ENCODE peak calls at places on chromosomes 6 and 20, in eight cellular contexts. One of them, this sample, is unnamed.

GRCh38 chr20:64162239-64162621 is 2.0 kb upstream of the MYT1 start:
- DNase-seq in NCI-H774: no peak
- DNase-seq in A172: no peak
- DNase-seq in naive thymus-derived CD4-positive, alpha-beta T cell: no peak
- DNase-seq in substantia nigra: no peak
- DNase-seq in NCI-H1105: no peak
- DNase-seq in cardiac muscle cell: no peak
- DNase-seq in aorta: no peak
- DNase-seq in this sample: no peak

GRCh38 chr20:19601133-19601810 is 156.8 kb upstream of the RIN2 start:
- DNase-seq in NCI-H774: no peak
- DNase-seq in A172: no peak
- DNase-seq in naive thymus-derived CD4-positive, alpha-beta T cell: no peak
- DNase-seq in substantia nigra: no peak
- DNase-seq in NCI-H1105: no peak
- DNase-seq in cardiac muscle cell: no peak
- DNase-seq in aorta: no peak
- DNase-seq in this sample: no peak

GRCh38 chr6:140537834-140538680 is 1163.6 kb upstream of the CITED2 start:
- DNase-seq in NCI-H774: peak; percentile 33
- DNase-seq in A172: peak; percentile 91
- DNase-seq in naive thymus-derived CD4-positive, alpha-beta T cell: no peak
- DNase-seq in substantia nigra: no peak
- DNase-seq in NCI-H1105: no peak
- DNase-seq in cardiac muscle cell: peak; percentile 96
- DNase-seq in aorta: no peak
- DNase-seq in this sample: no peak

GRCh38 chr6:159874475-159874874 is 16.3 kb upstream of the MAS1 start:
- DNase-seq in NCI-H774: no peak
- DNase-seq in A172: no peak
- DNase-seq in naive thymus-derived CD4-positive, alpha-beta T cell: no peak
- DNase-seq in substantia nigra: peak; percentile 64
- DNase-seq in NCI-H1105: no peak
- DNase-seq in cardiac muscle cell: peak; percentile 80
- DNase-seq in aorta: peak; percentile 87
- DNase-seq in this sample: no peak

GRCh38 chr6:119602215-119603178 is 252.9 kb upstream of the MAN1A1 start:
- DNase-seq in NCI-H774: no peak
- DNase-seq in A172: peak; percentile 24
- DNase-seq in naive thymus-derived CD4-positive, alpha-beta T cell: no peak
- DNase-seq in substantia nigra: no peak
- DNase-seq in NCI-H1105: no peak
- DNase-seq in cardiac muscle cell: peak; percentile 30
- DNase-seq in aorta: no peak
- DNase-seq in this sample: no peak

GRCh38 chr20:50569864-50570836 is 60.0 kb downstream of the PTPN1 start:
- DNase-seq in NCI-H774: no peak
- DNase-seq in A172: peak; percentile 66
- DNase-seq in naive thymus-derived CD4-positive, alpha-beta T cell: peak; percentile 20
- DNase-seq in substantia nigra: no peak
- DNase-seq in NCI-H1105: no peak
- DNase-seq in cardiac muscle cell: peak; percentile 51
- DNase-seq in aorta: no peak
- DNase-seq in this sample: peak; percentile 74

GRCh38 chr6:105209950-105210706 is 30.3 kb upstream of the POPDC3 start:
- DNase-seq in NCI-H774: no peak
- DNase-seq in A172: peak; percentile 33
- DNase-seq in naive thymus-derived CD4-positive, alpha-beta T cell: no peak
- DNase-seq in substantia nigra: no peak
- DNase-seq in NCI-H1105: no peak
- DNase-seq in cardiac muscle cell: peak; percentile 72
- DNase-seq in aorta: no peak
- DNase-seq in this sample: no peak

GRCh38 chr6:3540980-3541379 is 84.1 kb upstream of the SLC22A23 start:
- DNase-seq in NCI-H774: no peak
- DNase-seq in A172: no peak
- DNase-seq in naive thymus-derived CD4-positive, alpha-beta T cell: no peak
- DNase-seq in substantia nigra: no peak
- DNase-seq in NCI-H1105: no peak
- DNase-seq in cardiac muscle cell: no peak
- DNase-seq in aorta: no peak
- DNase-seq in this sample: no peak

GRCh38 chr6:160634706-160635105 is 29.4 kb downstream of the LPA start:
- DNase-seq in NCI-H774: no peak
- DNase-seq in A172: no peak
- DNase-seq in naive thymus-derived CD4-positive, alpha-beta T cell: no peak
- DNase-seq in substantia nigra: no peak
- DNase-seq in NCI-H1105: no peak
- DNase-seq in cardiac muscle cell: no peak
- DNase-seq in aorta: no peak
- DNase-seq in this sample: no peak

GRCh38 chr6:127317275-127318128 is 25.9 kb downstream of the ECHDC1 start:
- DNase-seq in NCI-H774: no peak
- DNase-seq in A172: no peak
- DNase-seq in naive thymus-derived CD4-positive, alpha-beta T cell: no peak
- DNase-seq in substantia nigra: no peak
- DNase-seq in NCI-H1105: no peak
- DNase-seq in cardiac muscle cell: no peak
- DNase-seq in aorta: no peak
- DNase-seq in this sample: no peak

GRCh38 chr6:168040856-168041496 is 38.0 kb downstream of the FRMD1 start:
- DNase-seq in NCI-H774: no peak
- DNase-seq in A172: no peak
- DNase-seq in naive thymus-derived CD4-positive, alpha-beta T cell: no peak
- DNase-seq in substantia nigra: no peak
- DNase-seq in NCI-H1105: no peak
- DNase-seq in cardiac muscle cell: no peak
- DNase-seq in aorta: no peak
- DNase-seq in this sample: no peak

GRCh38 chr20:33862709-33863403 is 51.7 kb downstream of the CHMP4B start:
- DNase-seq in NCI-H774: no peak
- DNase-seq in A172: peak; percentile 69
- DNase-seq in naive thymus-derived CD4-positive, alpha-beta T cell: peak; percentile 48
- DNase-seq in substantia nigra: no peak
- DNase-seq in NCI-H1105: no peak
- DNase-seq in cardiac muscle cell: peak; percentile 90
- DNase-seq in aorta: peak; percentile 87
- DNase-seq in this sample: peak; percentile 87

GRCh38 chr20:44496976-44497375 is 21.3 kb downstream of the TTPAL start:
- DNase-seq in NCI-H774: no peak
- DNase-seq in A172: peak; percentile 95
- DNase-seq in naive thymus-derived CD4-positive, alpha-beta T cell: no peak
- DNase-seq in substantia nigra: no peak
- DNase-seq in NCI-H1105: no peak
- DNase-seq in cardiac muscle cell: no peak
- DNase-seq in aorta: no peak
- DNase-seq in this sample: no peak

GRCh38 chr20:22836877-22837276 is 198.2 kb upstream of the SSTR4 start:
- DNase-seq in NCI-H774: no peak
- DNase-seq in A172: peak; percentile 22
- DNase-seq in naive thymus-derived CD4-positive, alpha-beta T cell: no peak
- DNase-seq in substantia nigra: no peak
- DNase-seq in NCI-H1105: no peak
- DNase-seq in cardiac muscle cell: peak; percentile 37
- DNase-seq in aorta: no peak
- DNase-seq in this sample: no peak

GRCh38 chr6:111870054-111870750 is 3.0 kb downstream of the FYN start:
- DNase-seq in NCI-H774: no peak
- DNase-seq in A172: no peak
- DNase-seq in naive thymus-derived CD4-positive, alpha-beta T cell: no peak
- DNase-seq in substantia nigra: no peak
- DNase-seq in NCI-H1105: no peak
- DNase-seq in cardiac muscle cell: no peak
- DNase-seq in aorta: no peak
- DNase-seq in this sample: no peak

GRCh38 chr6:160996316-160996715 is 4.7 kb downstream of the MAP3K4 start:
- DNase-seq in NCI-H774: no peak
- DNase-seq in A172: no peak
- DNase-seq in naive thymus-derived CD4-positive, alpha-beta T cell: no peak
- DNase-seq in substantia nigra: no peak
- DNase-seq in NCI-H1105: no peak
- DNase-seq in cardiac muscle cell: no peak
- DNase-seq in aorta: no peak
- DNase-seq in this sample: no peak

GRCh38 chr6:31592396-31592771 is 422 bp downstream of the NCR3 start:
- DNase-seq in NCI-H774: no peak
- DNase-seq in A172: no peak
- DNase-seq in naive thymus-derived CD4-positive, alpha-beta T cell: no peak
- DNase-seq in substantia nigra: no peak
- DNase-seq in NCI-H1105: no peak
- DNase-seq in cardiac muscle cell: no peak
- DNase-seq in aorta: no peak
- DNase-seq in this sample: no peak

GRCh38 chr6:133895573-133896343 is 6.8 kb downstream of the TCF21 start:
- DNase-seq in NCI-H774: no peak
- DNase-seq in A172: no peak
- DNase-seq in naive thymus-derived CD4-positive, alpha-beta T cell: no peak
- DNase-seq in substantia nigra: no peak
- DNase-seq in NCI-H1105: no peak
- DNase-seq in cardiac muscle cell: peak; percentile 57
- DNase-seq in aorta: peak; percentile 75
- DNase-seq in this sample: no peak

GRCh38 chr20:3276400-3277015 is 37.5 kb upstream of the SLC4A11 start:
- DNase-seq in NCI-H774: peak; percentile 1
- DNase-seq in A172: peak; percentile 41
- DNase-seq in naive thymus-derived CD4-positive, alpha-beta T cell: no peak
- DNase-seq in substantia nigra: no peak
- DNase-seq in NCI-H1105: no peak
- DNase-seq in cardiac muscle cell: peak; percentile 54
- DNase-seq in aorta: no peak
- DNase-seq in this sample: peak; percentile 58

GRCh38 chr6:139290787-139291294 is 957 bp downstream of the TXLNB start:
- DNase-seq in NCI-H774: no peak
- DNase-seq in A172: peak; percentile 32
- DNase-seq in naive thymus-derived CD4-positive, alpha-beta T cell: peak; percentile 83
- DNase-seq in substantia nigra: no peak
- DNase-seq in NCI-H1105: no peak
- DNase-seq in cardiac muscle cell: peak; percentile 61
- DNase-seq in aorta: no peak
- DNase-seq in this sample: peak; percentile 70

GRCh38 chr6:170226647-170227046 is 64.2 kb downstream of the DLL1 start:
- DNase-seq in NCI-H774: no peak
- DNase-seq in A172: no peak
- DNase-seq in naive thymus-derived CD4-positive, alpha-beta T cell: no peak
- DNase-seq in substantia nigra: no peak
- DNase-seq in NCI-H1105: no peak
- DNase-seq in cardiac muscle cell: no peak
- DNase-seq in aorta: peak; percentile 64
- DNase-seq in this sample: no peak

GRCh38 chr6:8335371-8335770 is 100.0 kb downstream of the SLC35B3 start:
- DNase-seq in NCI-H774: peak; percentile 21
- DNase-seq in A172: no peak
- DNase-seq in naive thymus-derived CD4-positive, alpha-beta T cell: no peak
- DNase-seq in substantia nigra: no peak
- DNase-seq in NCI-H1105: no peak
- DNase-seq in cardiac muscle cell: no peak
- DNase-seq in aorta: no peak
- DNase-seq in this sample: no peak

GRCh38 chr6:159169193-159169555 is at the start of gene FNDC1:
- DNase-seq in NCI-H774: peak; percentile 42
- DNase-seq in A172: no peak
- DNase-seq in naive thymus-derived CD4-positive, alpha-beta T cell: peak; percentile 27
- DNase-seq in substantia nigra: no peak
- DNase-seq in NCI-H1105: peak; percentile 76
- DNase-seq in cardiac muscle cell: no peak
- DNase-seq in aorta: peak; percentile 85
- DNase-seq in this sample: peak; percentile 87

GRCh38 chr6:55734256-55734655 is 141.1 kb downstream of the BMP5 start:
- DNase-seq in NCI-H774: no peak
- DNase-seq in A172: no peak
- DNase-seq in naive thymus-derived CD4-positive, alpha-beta T cell: no peak
- DNase-seq in substantia nigra: no peak
- DNase-seq in NCI-H1105: no peak
- DNase-seq in cardiac muscle cell: no peak
- DNase-seq in aorta: no peak
- DNase-seq in this sample: no peak

GRCh38 chr6:32967151-32968091 is 973 bp upstream of the BRD2 start:
- DNase-seq in NCI-H774: peak; percentile 22
- DNase-seq in A172: peak; percentile 46
- DNase-seq in naive thymus-derived CD4-positive, alpha-beta T cell: peak; percentile 31
- DNase-seq in substantia nigra: no peak
- DNase-seq in NCI-H1105: peak; percentile 40
- DNase-seq in cardiac muscle cell: peak; percentile 57
- DNase-seq in aorta: no peak
- DNase-seq in this sample: no peak

GRCh38 chr6:148857817-148858390 is 111.1 kb downstream of the UST start:
- DNase-seq in NCI-H774: no peak
- DNase-seq in A172: peak; percentile 48
- DNase-seq in naive thymus-derived CD4-positive, alpha-beta T cell: no peak
- DNase-seq in substantia nigra: no peak
- DNase-seq in NCI-H1105: no peak
- DNase-seq in cardiac muscle cell: peak; percentile 23
- DNase-seq in aorta: no peak
- DNase-seq in this sample: no peak

GRCh38 chr6:47371139-47371874 is 61.6 kb upstream of the TNFRSF21 start:
- DNase-seq in NCI-H774: no peak
- DNase-seq in A172: no peak
- DNase-seq in naive thymus-derived CD4-positive, alpha-beta T cell: no peak
- DNase-seq in substantia nigra: no peak
- DNase-seq in NCI-H1105: no peak
- DNase-seq in cardiac muscle cell: peak; percentile 32
- DNase-seq in aorta: no peak
- DNase-seq in this sample: no peak

This sample was measured in GM20000.